ENCODE peak calls at places on chromosomes 1 and 21, in six cellular contexts. One of them, this sample, is unnamed.

GRCh38 chr21:44439211-44439600 is 16.1 kb upstream of the LRRC3 start:
- DNase-seq in coronary artery: no peak
- DNase-seq in kidney: peak
- DNase-seq in mammary epithelial cell: no peak
- DNase-seq in MM.1S: no peak
- DNase-seq in choroid plexus epithelial cell: no peak
- DNase-seq in this sample: no peak

GRCh38 chr1:159989581-159989980 is 35.5 kb upstream of the SLAMF9 start:
- DNase-seq in coronary artery: no peak
- DNase-seq in choroid plexus epithelial cell: no peak
- DNase-seq in kidney: no peak
- DNase-seq in MM.1S: no peak
- DNase-seq in mammary epithelial cell: no peak
- DNase-seq in this sample: peak

GRCh38 chr1:104132386-104132973 is 382.8 kb downstream of the AMY1C start:
- DNase-seq in MM.1S: peak
- DNase-seq in mammary epithelial cell: peak
- DNase-seq in coronary artery: no peak
- DNase-seq in choroid plexus epithelial cell: peak
- DNase-seq in kidney: no peak
- DNase-seq in this sample: peak

GRCh38 chr1:9872430-9873165 is 37.5 kb downstream of the CTNNBIP1 start:
- DNase-seq in coronary artery: no peak
- DNase-seq in kidney: no peak
- DNase-seq in choroid plexus epithelial cell: no peak
- DNase-seq in mammary epithelial cell: no peak
- DNase-seq in MM.1S: no peak
- DNase-seq in this sample: peak

GRCh38 chr1:17669866-17670451 is 85.2 kb upstream of the ACTL8 start:
- DNase-seq in kidney: peak
- DNase-seq in MM.1S: no peak
- DNase-seq in coronary artery: no peak
- DNase-seq in mammary epithelial cell: no peak
- DNase-seq in choroid plexus epithelial cell: no peak
- DNase-seq in this sample: no peak

GRCh38 chr1:47656719-47657685 is 219.2 kb downstream of the FOXD2 start:
- DNase-seq in mammary epithelial cell: no peak
- DNase-seq in MM.1S: no peak
- DNase-seq in choroid plexus epithelial cell: peak
- DNase-seq in kidney: peak
- DNase-seq in coronary artery: peak
- DNase-seq in this sample: no peak

GRCh38 chr1:221567859-221568507 is 173.9 kb downstream of the DUSP10 start:
- DNase-seq in kidney: no peak
- DNase-seq in mammary epithelial cell: no peak
- DNase-seq in coronary artery: no peak
- DNase-seq in choroid plexus epithelial cell: no peak
- DNase-seq in MM.1S: no peak
- DNase-seq in this sample: no peak

GRCh38 chr1:68409426-68409825 is 40.3 kb downstream of the RPE65 start:
- DNase-seq in coronary artery: no peak
- DNase-seq in choroid plexus epithelial cell: no peak
- DNase-seq in MM.1S: no peak
- DNase-seq in kidney: no peak
- DNase-seq in mammary epithelial cell: no peak
- DNase-seq in this sample: peak

GRCh38 chr1:30888391-30888790 is 20.2 kb downstream of the SDC3 start:
- DNase-seq in kidney: peak
- DNase-seq in mammary epithelial cell: no peak
- DNase-seq in choroid plexus epithelial cell: peak
- DNase-seq in coronary artery: peak
- DNase-seq in MM.1S: no peak
- DNase-seq in this sample: no peak

GRCh38 chr1:204891860-204892259 is 21.2 kb downstream of the NFASC start:
- DNase-seq in kidney: no peak
- DNase-seq in MM.1S: no peak
- DNase-seq in choroid plexus epithelial cell: no peak
- DNase-seq in coronary artery: no peak
- DNase-seq in mammary epithelial cell: peak
- DNase-seq in this sample: no peak

GRCh38 chr1:95002657-95003432 is 69.9 kb downstream of the ALG14 start:
- DNase-seq in kidney: no peak
- DNase-seq in mammary epithelial cell: no peak
- DNase-seq in MM.1S: no peak
- DNase-seq in choroid plexus epithelial cell: peak
- DNase-seq in coronary artery: no peak
- DNase-seq in this sample: no peak

GRCh38 chr1:226633541-226634155 is 85.1 kb downstream of the STUM start:
- DNase-seq in MM.1S: no peak
- DNase-seq in mammary epithelial cell: no peak
- DNase-seq in kidney: no peak
- DNase-seq in choroid plexus epithelial cell: no peak
- DNase-seq in coronary artery: no peak
- DNase-seq in this sample: no peak

GRCh38 chr1:162172733-162173132 is 103.2 kb downstream of the NOS1AP start:
- DNase-seq in coronary artery: no peak
- DNase-seq in kidney: no peak
- DNase-seq in choroid plexus epithelial cell: peak
- DNase-seq in mammary epithelial cell: no peak
- DNase-seq in MM.1S: no peak
- DNase-seq in this sample: no peak

GRCh38 chr21:29218749-29219148 is 80.0 kb upstream of the BACH1 start:
- DNase-seq in mammary epithelial cell: no peak
- DNase-seq in kidney: no peak
- DNase-seq in coronary artery: no peak
- DNase-seq in MM.1S: no peak
- DNase-seq in choroid plexus epithelial cell: no peak
- DNase-seq in this sample: peak

GRCh38 chr1:163922743-163923186 is 601.0 kb downstream of the NUF2 start:
- DNase-seq in mammary epithelial cell: no peak
- DNase-seq in kidney: no peak
- DNase-seq in choroid plexus epithelial cell: no peak
- DNase-seq in MM.1S: no peak
- DNase-seq in coronary artery: no peak
- DNase-seq in this sample: no peak

GRCh38 chr1:36306210-36306901 is at the start of gene SH3D21:
- DNase-seq in kidney: peak
- DNase-seq in mammary epithelial cell: peak
- DNase-seq in coronary artery: no peak
- DNase-seq in choroid plexus epithelial cell: peak
- DNase-seq in MM.1S: peak
- DNase-seq in this sample: peak
- TF ChIP-seq CTCF in kidney: no peak
- TF ChIP-seq CTCF in mammary epithelial cell: no peak
- TF ChIP-seq CTCF in coronary artery: no peak
- TF ChIP-seq CTCF in choroid plexus epithelial cell: peak
- TF ChIP-seq CTCF in MM.1S: no peak
- TF ChIP-seq CTCF in this sample: peak

DNA sequence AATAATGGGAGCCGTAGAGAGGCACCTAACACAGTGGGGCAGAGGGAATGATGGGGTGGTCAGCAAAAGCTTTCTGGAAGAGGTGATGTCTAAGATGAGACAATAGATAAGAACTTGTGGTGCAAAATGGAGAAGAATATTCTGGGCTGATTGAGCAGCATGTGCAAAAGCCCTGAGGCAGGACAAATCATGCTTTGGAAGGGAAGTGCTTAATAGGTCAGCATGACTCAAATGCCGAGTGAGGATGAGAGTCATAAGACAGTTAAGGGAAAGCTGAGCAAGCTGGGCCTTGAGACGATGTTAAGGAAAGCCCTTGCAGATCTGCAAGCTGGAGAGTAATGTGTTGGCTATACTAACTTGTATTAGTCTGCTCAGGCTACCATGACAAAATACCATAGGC is 37.3 kb upstream of the ASB17 start:
- DNase-seq in MM.1S: no peak
- DNase-seq in kidney: no peak
- DNase-seq in coronary artery: no peak
- DNase-seq in mammary epithelial cell: peak
- DNase-seq in choroid plexus epithelial cell: peak
- DNase-seq in this sample: peak
- TF ChIP-seq CTCF in MM.1S: no peak
- TF ChIP-seq CTCF in kidney: no peak
- TF ChIP-seq CTCF in coronary artery: no peak
- TF ChIP-seq CTCF in mammary epithelial cell: no peak
- TF ChIP-seq CTCF in choroid plexus epithelial cell: no peak
- TF ChIP-seq CTCF in this sample: no peak

DNA sequence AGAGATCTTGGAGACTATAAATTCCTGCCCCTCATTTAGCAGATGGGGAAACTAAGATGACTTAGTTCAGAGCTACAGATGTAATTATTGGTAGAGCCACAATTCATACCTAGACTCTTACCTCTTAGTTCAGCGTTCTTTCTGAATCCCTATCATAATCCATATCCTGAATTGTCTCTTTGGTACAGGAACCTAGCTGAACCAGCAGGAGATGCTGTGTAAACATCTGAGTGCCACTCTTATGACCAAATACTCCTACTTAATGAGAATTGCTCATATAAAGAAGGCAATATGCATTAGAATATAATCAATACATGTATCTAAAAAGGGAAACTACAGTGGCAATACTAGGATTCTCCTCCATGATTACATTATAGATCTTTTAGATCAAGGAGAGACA is 459.0 kb downstream of the SIPA1L2 start:
- DNase-seq in coronary artery: no peak
- DNase-seq in choroid plexus epithelial cell: no peak
- DNase-seq in MM.1S: no peak
- DNase-seq in kidney: no peak
- DNase-seq in mammary epithelial cell: no peak
- DNase-seq in this sample: peak
- TF ChIP-seq CTCF in coronary artery: no peak
- TF ChIP-seq CTCF in choroid plexus epithelial cell: peak
- TF ChIP-seq CTCF in MM.1S: no peak
- TF ChIP-seq CTCF in kidney: no peak
- TF ChIP-seq CTCF in mammary epithelial cell: peak
- TF ChIP-seq CTCF in this sample: peak

DNA sequence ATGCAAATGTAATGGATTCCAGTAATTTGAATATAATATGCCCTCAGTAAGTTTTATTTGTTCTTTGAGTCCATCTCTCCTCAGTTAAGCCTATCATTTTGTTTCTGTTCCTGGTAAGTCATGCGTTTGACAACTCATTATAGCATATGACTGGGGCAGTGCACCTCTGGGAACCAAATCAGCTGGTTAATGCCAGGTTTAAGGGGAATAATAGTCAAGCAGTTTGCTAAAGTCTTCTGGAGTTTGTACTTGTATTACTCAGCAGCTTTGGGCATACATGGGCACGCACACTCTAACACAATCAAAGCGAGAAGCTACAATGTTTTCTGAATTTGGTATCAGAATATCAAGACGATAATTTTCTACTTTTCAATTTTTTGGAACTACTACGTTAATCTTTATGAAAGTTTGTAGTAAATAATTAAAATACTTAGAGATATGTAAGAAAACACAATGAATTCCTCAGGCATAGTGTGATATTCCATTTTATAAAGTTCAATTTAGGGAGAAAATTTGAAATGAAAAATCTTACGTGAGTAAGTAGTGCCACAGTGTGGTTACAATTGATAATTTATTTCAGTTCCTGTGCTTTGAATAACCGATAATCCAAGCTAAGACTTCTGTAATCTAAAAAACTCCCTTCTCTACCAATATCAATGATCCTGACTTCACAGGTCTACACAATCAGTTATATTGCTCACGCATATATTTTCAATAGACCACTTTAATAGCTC is 43.8 kb upstream of the KCTD3 start:
- DNase-seq in choroid plexus epithelial cell: peak
- DNase-seq in mammary epithelial cell: no peak
- DNase-seq in coronary artery: no peak
- DNase-seq in kidney: no peak
- DNase-seq in MM.1S: no peak
- DNase-seq in this sample: peak
- TF ChIP-seq CTCF in choroid plexus epithelial cell: peak
- TF ChIP-seq CTCF in mammary epithelial cell: no peak
- TF ChIP-seq CTCF in coronary artery: no peak
- TF ChIP-seq CTCF in kidney: no peak
- TF ChIP-seq CTCF in MM.1S: no peak
- TF ChIP-seq CTCF in this sample: no peak

DNA sequence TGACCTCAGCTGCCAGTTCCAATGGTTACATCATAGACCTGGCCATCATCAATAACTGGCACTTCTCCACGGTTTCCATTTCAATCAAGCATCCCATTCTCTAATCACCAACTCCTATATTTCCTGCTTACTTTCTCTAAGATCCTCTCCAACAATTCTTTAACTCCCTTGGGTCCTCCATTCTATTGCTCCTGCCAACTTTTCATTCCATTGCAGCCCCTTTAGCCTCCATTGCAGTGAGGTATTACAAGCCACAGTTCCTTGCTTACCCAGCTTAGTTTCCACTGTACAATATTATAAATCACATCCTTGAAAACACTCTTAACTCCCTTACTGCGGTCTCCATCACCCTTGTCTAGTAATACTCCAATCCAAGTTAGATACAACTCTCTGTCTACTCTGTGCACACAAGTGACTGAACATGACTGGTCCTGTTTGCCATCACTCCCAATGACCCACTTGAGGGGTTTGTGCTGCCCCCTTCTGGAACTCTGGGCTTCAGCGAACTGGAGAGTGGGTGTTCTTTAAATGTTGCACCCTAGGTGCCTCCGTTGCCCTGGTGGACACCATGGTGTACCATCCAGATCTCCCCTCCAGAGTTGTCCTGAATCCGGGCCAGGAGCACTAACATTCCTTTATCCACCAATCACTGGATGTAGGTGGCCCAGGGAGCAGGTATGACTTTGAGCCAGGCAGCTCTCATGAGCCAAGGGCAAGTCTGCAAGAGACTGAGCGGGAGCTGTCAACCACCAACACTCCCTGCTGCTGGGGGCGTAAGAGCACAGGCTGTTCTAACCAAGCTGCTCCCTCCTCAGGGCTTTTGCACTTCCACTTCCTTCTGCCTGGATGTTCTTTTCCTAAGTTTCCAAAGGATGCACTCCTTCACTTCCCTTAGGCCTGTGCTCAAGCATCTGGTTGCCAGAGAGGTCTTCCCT is 3.7 kb upstream of the FNDC7 start:
- DNase-seq in coronary artery: no peak
- DNase-seq in kidney: no peak
- DNase-seq in mammary epithelial cell: peak
- DNase-seq in MM.1S: no peak
- DNase-seq in choroid plexus epithelial cell: peak
- DNase-seq in this sample: peak
- TF ChIP-seq CTCF in coronary artery: no peak
- TF ChIP-seq CTCF in kidney: peak
- TF ChIP-seq CTCF in mammary epithelial cell: peak
- TF ChIP-seq CTCF in MM.1S: peak
- TF ChIP-seq CTCF in choroid plexus epithelial cell: peak
- TF ChIP-seq CTCF in this sample: no peak

This sample was measured in bronchial epithelial cell.